ENCODE peak calls at places on chromosomes 16 and 17, in six cellular contexts. N is IMR-90; P is CD8-positive, alpha-beta T cell; E is stomach; S is esophagus squamous epithelium; H is cardiac muscle cell. J is an unnamed sample.

GRCh38 chr17:77445030-77445907 is 304.5 kb downstream of the SEC14L1 start:
- DNase-seq in N (peak; percentile 66), P (peak; percentile 80), E (peak; percentile 57), S (no peak), H (no peak), J (no peak)

GRCh38 chr17:67818110-67819002 is 6.9 kb upstream of the BPTF start:
- DNase-seq in N (no peak), P (no peak), E (no peak), S (no peak), H (no peak), J (no peak)

GRCh38 chr17:80103686-80104085 is 2.3 kb downstream of the GAA start:
- DNase-seq in N (no peak), P (no peak), E (no peak), S (no peak), H (no peak), J (no peak)

GRCh38 chr17:7293131-7293557 is 1.3 kb downstream of the YBX2 start:
- DNase-seq in N (no peak), P (no peak), E (no peak), S (no peak), H (no peak), J (no peak)

GRCh38 chr17:12041316-12041715 is 20.6 kb downstream of the MAP2K4 start:
- DNase-seq in N (peak; percentile 87), P (no peak), E (no peak), S (no peak), H (no peak), J (peak; percentile 27)

GRCh38 chr17:47889734-47890529 is 6.1 kb upstream of the SP2 start:
- DNase-seq in N (peak; percentile 77), P (peak; percentile 90), E (peak; percentile 95), S (peak; percentile 49), H (peak; percentile 89), J (peak; percentile 69)

GRCh38 chr17:72832306-72832705 is 260.2 kb downstream of the SLC39A11 start:
- DNase-seq in N (no peak), P (no peak), E (no peak), S (no peak), H (no peak), J (no peak)

GRCh38 chr17:50693041-50693682 is 14.6 kb downstream of the ANKRD40 start:
- DNase-seq in N (peak; percentile 70), P (no peak), E (no peak), S (no peak), H (no peak), J (no peak)

GRCh38 chr17:15233022-15233805 is 31.9 kb downstream of the PMP22 start:
- DNase-seq in N (peak; percentile 75), P (no peak), E (no peak), S (no peak), H (no peak), J (no peak)

GRCh38 chr17:39527220-39527813 is 66.0 kb downstream of the CDK12 start:
- DNase-seq in N (no peak), P (no peak), E (no peak), S (no peak), H (peak; percentile 17), J (no peak)

GRCh38 chr17:41965694-41966375 is 760 bp upstream of the CNP start:
- DNase-seq in N (peak; percentile 38), P (peak; percentile 52), E (peak; percentile 89), S (no peak), H (peak; percentile 74), J (no peak)

GRCh38 chr16:86525696-86526095 is 15.4 kb downstream of the FOXF1 start:
- DNase-seq in N (no peak), P (no peak), E (no peak), S (no peak), H (no peak), J (no peak)

GRCh38 chr16:35305476-35305875 is 1846.1 kb downstream of the TP53TG3F start:
- DNase-seq in N (no peak), P (no peak), E (no peak), S (no peak), H (no peak), J (no peak)

GRCh38 chr17:59400858-59401257 is 69.4 kb downstream of the YPEL2 start:
- DNase-seq in N (no peak), P (no peak), E (no peak), S (no peak), H (no peak), J (no peak)

GRCh38 chr17:3845361-3845753 is 689 bp downstream of the NCBP3 start:
- DNase-seq in N (no peak), P (peak; percentile 2), E (no peak), S (no peak), H (no peak), J (no peak)

GRCh38 chr16:4377573-4378146 is 6.0 kb downstream of the VASN start:
- DNase-seq in N (no peak), P (no peak), E (peak; percentile 53), S (no peak), H (no peak), J (no peak)

GRCh38 chr17:18246880-18247612 is 11.5 kb downstream of the FLII start:
- DNase-seq in N (peak; percentile 8), P (no peak), E (peak; percentile 95), S (no peak), H (peak; percentile 66), J (no peak)

GRCh38 chr17:44655983-44656700 is at the start of gene MEIOC:
- DNase-seq in N (peak; percentile 6), P (peak; percentile 3), E (no peak), S (no peak), H (peak; percentile 48), J (no peak)

GRCh38 chr16:70698901-70699300 is 13.0 kb upstream of the MTSS2 start:
- DNase-seq in N (no peak), P (no peak), E (no peak), S (no peak), H (no peak), J (no peak)

GRCh38 chr17:45405250-45406086 is 27.2 kb downstream of the ARHGAP27 start:
- DNase-seq in N (no peak), P (no peak), E (no peak), S (no peak), H (peak; percentile 75), J (no peak)

GRCh38 chr16:59296002-59296401 is 561.9 kb upstream of the GOT2 start:
- DNase-seq in N (no peak), P (no peak), E (no peak), S (no peak), H (no peak), J (no peak)

GRCh38 chr16:12802661-12803060 is 1.0 kb downstream of the CPPED1 start:
- DNase-seq in N (no peak), P (no peak), E (no peak), S (no peak), H (no peak), J (no peak)

GRCh38 chr17:75981019-75981615 is 2.1 kb downstream of the TEN1 start:
- DNase-seq in N (no peak), P (no peak), E (no peak), S (no peak), H (no peak), J (no peak)

GRCh38 chr17:75979705-75980187 is 706 bp downstream of the TEN1 start:
- DNase-seq in N (peak; percentile 79), P (no peak), E (no peak), S (no peak), H (no peak), J (peak; percentile 18)

GRCh38 chr17:75985986-75986385 is 6.9 kb downstream of the TEN1 start:
- DNase-seq in N (no peak), P (no peak), E (no peak), S (no peak), H (no peak), J (no peak)

GRCh38 chr17:75980188-75981018 is 1.4 kb downstream of the TEN1 start:
- DNase-seq in N (no peak), P (no peak), E (no peak), S (no peak), H (no peak), J (no peak)

GRCh38 chr17:75983501-75984181 is 4.6 kb downstream of the TEN1 start:
- DNase-seq in N (no peak), P (no peak), E (peak; percentile 56), S (no peak), H (no peak), J (no peak)
- H3K27ac ChIP-seq in N (no peak overlapping the region), P (no peak overlapping the region), E (peak overlapping the region; percentile 71), S (peak overlapping the region; percentile 56), H (no peak overlapping the region), J (no peak overlapping the region)

DNA sequence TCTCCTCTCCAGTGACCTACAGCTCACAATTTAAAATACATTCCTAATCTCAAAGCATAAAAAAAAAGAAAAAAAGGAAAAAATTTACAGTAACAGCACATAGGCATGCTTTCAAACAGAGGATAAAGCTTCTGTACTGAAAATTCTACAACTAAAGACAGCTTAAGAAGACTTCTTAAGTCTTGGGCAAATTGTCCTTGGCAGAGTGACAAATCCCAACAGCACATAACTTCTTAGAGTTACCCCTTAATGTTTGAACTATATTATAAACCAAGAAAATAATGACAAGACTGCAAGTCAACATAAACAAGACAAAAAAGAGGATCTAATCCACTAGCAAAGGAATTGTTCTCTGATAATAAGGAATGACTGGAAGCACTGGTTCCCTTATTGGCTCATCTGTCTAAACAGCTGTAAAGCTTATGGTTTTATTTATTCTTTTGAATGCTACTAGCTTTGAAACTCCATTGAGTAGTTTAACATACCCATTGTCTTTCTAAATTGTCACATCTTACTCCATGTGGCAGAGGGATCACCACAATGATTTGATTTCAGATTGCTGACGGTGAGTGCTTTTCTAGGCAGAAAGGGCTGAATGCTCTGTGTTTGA is 1576.8 kb upstream of the GOT2 start:
- DNase-seq in N (no peak), P (no peak), E (no peak), S (no peak), H (no peak), J (no peak)
- H3K4me3 ChIP-seq in N (no peak overlapping the region), P (no peak overlapping the region), E (no peak overlapping the region), S (no peak overlapping the region), H (no peak overlapping the region), J (no peak overlapping the region)

GRCh38 chr17:83194189-83194565 is 114.8 kb downstream of the METRNL start:
- DNase-seq in N (no peak), P (no peak), E (no peak), S (no peak), H (no peak), J (no peak)

GRCh38 chr17:83196973-83197880 is 117.8 kb downstream of the METRNL start:
- DNase-seq in N (no peak), P (no peak), E (no peak), S (no peak), H (no peak), J (no peak)

GRCh38 chr17:83194761-83195329 is 115.4 kb downstream of the METRNL start:
- DNase-seq in N (no peak), P (no peak), E (no peak), S (no peak), H (no peak), J (no peak)

GRCh38 chr17:83196088-83196765 is 116.8 kb downstream of the METRNL start:
- DNase-seq in N (peak; percentile 30), P (no peak), E (no peak), S (no peak), H (no peak), J (no peak)

GRCh38 chr17:83195330-83196087 is 116.1 kb downstream of the METRNL start:
- DNase-seq in N (no peak), P (no peak), E (peak; percentile 77), S (no peak), H (no peak), J (no peak)
- TF ChIP-seq CTCF in N (no peak), P (no peak), E (no peak), S (no peak), H (no peak), J (no peak)

DNA sequence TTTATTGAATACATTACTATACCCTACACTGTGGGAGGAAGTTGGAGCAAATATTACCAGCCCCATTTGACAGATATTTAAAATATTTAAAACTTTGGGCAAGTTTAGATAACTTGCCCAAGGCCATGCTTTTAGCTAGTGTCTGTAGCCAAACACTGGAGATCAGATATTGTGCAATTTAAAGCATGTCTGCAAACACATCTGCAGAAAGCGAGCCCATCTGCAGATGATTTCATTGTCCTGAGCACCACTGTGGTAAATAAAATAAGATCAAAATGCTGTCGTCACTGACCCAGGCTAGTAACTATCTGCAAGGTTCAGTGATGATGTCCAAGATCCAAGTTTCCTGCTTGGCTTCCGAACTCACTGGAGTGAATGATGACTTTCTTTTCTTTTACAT is 25.0 kb downstream of the TMC7 start:
- DNase-seq in N (peak; percentile 72), P (no peak), E (no peak), S (no peak), H (no peak), J (peak; percentile 26)
- H3K27ac ChIP-seq in N (no peak overlapping the region), P (no peak overlapping the region), E (no peak overlapping the region), S (no peak overlapping the region), H (no peak overlapping the region), J (no peak overlapping the region)